ENCODE peak calls at places on chromosomes 13 and 19, in ten cellular contexts. Z, H, U, T, X, J, V, B, Y and M are unnamed samples.

GRCh38 chr19:10238172-10238783 is 7.1 kb upstream of the S1PR2 start:
- DNase-seq in Z (no peak), H (no peak), U (peak), T (no peak), X (no peak), J (peak), V (peak), B (no peak), Y (peak), M (no peak)

GRCh38 chr13:53953205-53953604 is 924.6 kb downstream of the OLFM4 start:
- DNase-seq in Z (no peak), H (no peak), U (no peak), T (no peak), X (no peak), J (no peak), V (no peak), B (no peak), Y (no peak), M (no peak)

GRCh38 chr19:21604941-21605548 is 99.6 kb downstream of the ZNF429 start:
- DNase-seq in Z (no peak), H (no peak), U (no peak), T (peak), X (no peak), J (no peak), V (no peak), B (no peak), Y (no peak), M (no peak)

GRCh38 chr13:43167058-43167457 is 143.7 kb downstream of the DNAJC15 start:
- DNase-seq in Z (no peak), H (no peak), U (no peak), T (no peak), X (no peak), J (no peak), V (no peak), B (no peak), Y (no peak), M (no peak)

GRCh38 chr13:49908637-49909036 is 27.5 kb downstream of the SPRYD7 start:
- DNase-seq in Z (no peak), H (no peak), U (no peak), T (no peak), X (no peak), J (no peak), V (no peak), B (no peak), Y (no peak), M (no peak)

GRCh38 chr13:40464349-40464748 is 202.1 kb downstream of the FOXO1 start:
- DNase-seq in Z (no peak), H (no peak), U (no peak), T (no peak), X (no peak), J (no peak), V (no peak), B (no peak), Y (no peak), M (no peak)

GRCh38 chr13:48994731-48995130 is 19.0 kb downstream of the FNDC3A start:
- DNase-seq in Z (no peak), H (no peak), U (no peak), T (no peak), X (no peak), J (no peak), V (no peak), B (no peak), Y (no peak), M (no peak)

GRCh38 chr13:63731896-63732295 is 2316.2 kb upstream of the PCDH20 start:
- DNase-seq in Z (no peak), H (no peak), U (no peak), T (no peak), X (no peak), J (no peak), V (no peak), B (no peak), Y (no peak), M (no peak)

GRCh38 chr13:29688193-29688592 is 92.7 kb upstream of the SLC7A1 start:
- DNase-seq in Z (no peak), H (no peak), U (no peak), T (no peak), X (no peak), J (no peak), V (no peak), B (no peak), Y (no peak), M (no peak)

GRCh38 chr13:47413112-47413511 is 516.3 kb upstream of the HTR2A start:
- DNase-seq in Z (no peak), H (no peak), U (no peak), T (no peak), X (no peak), J (no peak), V (no peak), B (no peak), Y (no peak), M (no peak)

GRCh38 chr19:11295665-11296245 is at the start of gene TSPAN16:
- DNase-seq in Z (no peak), H (no peak), U (no peak), T (peak), X (no peak), J (no peak), V (no peak), B (no peak), Y (no peak), M (no peak)

GRCh38 chr13:59846845-59847620 is 316.7 kb downstream of the DIAPH3 start:
- DNase-seq in Z (no peak), H (no peak), U (no peak), T (no peak), X (no peak), J (no peak), V (no peak), B (no peak), Y (no peak), M (no peak)

GRCh38 chr19:41702208-41702651 is 6.2 kb upstream of the CEACAM5 start:
- DNase-seq in Z (no peak), H (no peak), U (no peak), T (no peak), X (no peak), J (peak), V (no peak), B (no peak), Y (no peak), M (no peak)

GRCh38 chr13:58852076-58852475 is 1220.5 kb downstream of the PCDH17 start:
- DNase-seq in Z (no peak), H (no peak), U (no peak), T (no peak), X (no peak), J (no peak), V (no peak), B (no peak), Y (no peak), M (no peak)

GRCh38 chr13:71718931-71719330 is 148.1 kb downstream of the DACH1 start:
- DNase-seq in Z (no peak), H (no peak), U (no peak), T (no peak), X (no peak), J (no peak), V (no peak), B (no peak), Y (no peak), M (no peak)

GRCh38 chr13:41971848-41972247 is 10.9 kb upstream of the VWA8 start:
- DNase-seq in Z (no peak), H (no peak), U (no peak), T (no peak), X (no peak), J (no peak), V (no peak), B (no peak), Y (no peak), M (no peak)

GRCh38 chr19:16062789-16063188 is 13.5 kb upstream of the TPM4 start:
- DNase-seq in Z (peak), H (no peak), U (no peak), T (no peak), X (peak), J (no peak), V (peak), B (peak), Y (no peak), M (no peak)

GRCh38 chr13:51317262-51317661 is 22.2 kb upstream of the SERPINE3 start:
- DNase-seq in Z (no peak), H (no peak), U (no peak), T (no peak), X (no peak), J (no peak), V (no peak), B (no peak), Y (no peak), M (no peak)

GRCh38 chr13:102580552-102581169 is 16.1 kb upstream of the TPP2 start:
- DNase-seq in Z (no peak), H (peak), U (peak), T (no peak), X (no peak), J (no peak), V (no peak), B (peak), Y (no peak), M (no peak)

GRCh38 chr13:48843630-48844380 is 131.9 kb upstream of the FNDC3A start:
- DNase-seq in Z (no peak), H (no peak), U (no peak), T (no peak), X (no peak), J (no peak), V (no peak), B (no peak), Y (no peak), M (no peak)

GRCh38 chr19:32406161-32407003 is 812 bp downstream of the DPY19L3 start:
- DNase-seq in Z (no peak), H (no peak), U (no peak), T (no peak), X (no peak), J (no peak), V (no peak), B (no peak), Y (no peak), M (no peak)

GRCh38 chr19:10848208-10848843 is at the start of gene C19orf38:
- DNase-seq in Z (peak), H (no peak), U (no peak), T (no peak), X (no peak), J (no peak), V (no peak), B (no peak), Y (no peak), M (no peak)

GRCh38 chr13:45249662-45250061 is 48.8 kb upstream of the KCTD4 start:
- DNase-seq in Z (no peak), H (no peak), U (no peak), T (no peak), X (no peak), J (no peak), V (no peak), B (no peak), Y (no peak), M (no peak)

GRCh38 chr19:11361037-11361770 is 6.0 kb downstream of the PLPPR2 start:
- DNase-seq in Z (no peak), H (no peak), U (no peak), T (peak), X (no peak), J (no peak), V (peak), B (peak), Y (no peak), M (no peak)

GRCh38 chr13:93861818-93862217 is 617.7 kb downstream of the DCT start:
- DNase-seq in Z (no peak), H (no peak), U (peak), T (no peak), X (no peak), J (no peak), V (no peak), B (no peak), Y (no peak), M (no peak)

GRCh38 chr19:50669319-50670101 is 20.3 kb downstream of the C19orf81 start:
- DNase-seq in Z (no peak), H (no peak), U (no peak), T (peak), X (peak), J (peak), V (no peak), B (peak), Y (no peak), M (no peak)

GRCh38 chr19:17553256-17553655 is 2.2 kb upstream of the COLGALT1 start:
- DNase-seq in Z (no peak), H (no peak), U (peak), T (peak), X (no peak), J (no peak), V (no peak), B (no peak), Y (no peak), M (no peak)

GRCh38 chr13:98267080-98267912 is 90.2 kb upstream of the RNF113B start:
- DNase-seq in Z (no peak), H (no peak), U (peak), T (no peak), X (no peak), J (no peak), V (no peak), B (no peak), Y (no peak), M (no peak)
- H3K27ac ChIP-seq in Z (no peak), H (no peak), U (peak), T (no peak), X (no peak), J (no peak), V (no peak), B (no peak), Y (no peak), M (no peak)

GRCh38 chr13:79056706-79057105 is 349.3 kb downstream of the RBM26 start:
- DNase-seq in Z (no peak), H (no peak), U (no peak), T (no peak), X (no peak), J (no peak), V (no peak), B (no peak), Y (no peak), M (no peak)
- TF ChIP-seq CTCF in Z (no peak), H (peak), U (no peak), T (no peak), X (no peak), J (peak), V (no peak), B (peak), Y (no peak), M (no peak)

GRCh38 chr19:58388175-58388526 is 1.1 kb downstream of the RPS5 start:
- DNase-seq in Z (no peak), H (no peak), U (no peak), T (no peak), X (no peak), J (no peak), V (no peak), B (no peak), Y (no peak), M (no peak)
- H3K27ac ChIP-seq in Z (no peak), H (peak), U (no peak), T (no peak), X (no peak), J (peak), V (no peak), B (peak), Y (no peak), M (peak)

GRCh38 chr19:2724148-2724557 is 3.0 kb upstream of the DIRAS1 start:
- DNase-seq in Z (no peak), H (no peak), U (no peak), T (no peak), X (no peak), J (no peak), V (peak), B (no peak), Y (no peak), M (no peak)
- TF ChIP-seq CTCF in Z (no peak), H (no peak), U (no peak), T (no peak), X (no peak), J (no peak), V (no peak), B (peak), Y (no peak), M (no peak)

GRCh38 chr19:1324792-1325567 is 39.3 kb downstream of the EFNA2 start:
- DNase-seq in Z (no peak), H (no peak), U (peak), T (peak), X (peak), J (peak), V (no peak), B (peak), Y (no peak), M (no peak)

GRCh38 chr19:1324249-1324791 is 38.6 kb downstream of the EFNA2 start:
- DNase-seq in Z (no peak), H (no peak), U (no peak), T (no peak), X (no peak), J (no peak), V (no peak), B (no peak), Y (no peak), M (no peak)

GRCh38 chr19:1322198-1322981 is 36.7 kb downstream of the EFNA2 start:
- DNase-seq in Z (no peak), H (no peak), U (no peak), T (no peak), X (no peak), J (no peak), V (no peak), B (no peak), Y (no peak), M (no peak)

GRCh38 chr19:1327125-1327524 is 41.5 kb downstream of the EFNA2 start:
- DNase-seq in Z (no peak), H (no peak), U (no peak), T (no peak), X (no peak), J (no peak), V (no peak), B (peak), Y (no peak), M (no peak)

DNA sequence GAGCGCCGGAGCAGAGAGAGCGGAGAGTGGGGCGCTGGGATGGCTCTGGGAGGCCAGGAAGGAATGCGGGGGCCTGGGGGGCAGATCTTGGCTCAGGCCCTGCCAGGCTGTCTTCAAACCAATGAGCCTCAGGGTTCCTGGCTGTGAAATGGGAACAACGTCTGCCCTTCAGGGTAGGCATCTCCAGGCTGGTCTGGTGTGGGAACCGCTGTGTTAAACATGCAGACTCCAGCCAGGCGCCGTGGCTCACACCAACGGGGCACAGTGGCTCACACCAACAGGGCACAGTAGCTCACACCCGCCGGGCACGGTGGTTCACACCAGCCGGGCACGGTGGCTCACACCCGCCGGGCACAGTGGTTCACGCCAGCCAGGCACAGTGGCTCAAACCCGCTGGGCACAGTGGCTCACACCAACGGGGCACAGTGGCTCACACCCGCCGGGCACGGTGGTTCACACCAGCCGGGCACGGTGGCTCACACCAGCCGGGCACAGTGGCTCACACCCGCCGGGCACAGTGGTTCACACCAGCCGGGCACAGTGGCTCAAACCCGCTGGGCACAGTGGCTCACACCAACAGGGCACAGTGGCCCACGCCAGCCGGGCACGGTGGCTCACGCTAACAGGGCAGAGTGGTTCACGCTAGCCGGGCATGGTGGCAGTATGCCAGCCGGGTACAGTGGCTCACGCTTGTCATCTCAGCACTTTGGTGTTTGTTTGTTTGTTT is 40.1 kb downstream of the EFNA2 start:
- DNase-seq in Z (no peak), H (no peak), U (no peak), T (no peak), X (no peak), J (no peak), V (no peak), B (no peak), Y (no peak), M (no peak)
- H3K27ac ChIP-seq in Z (no peak), H (no peak), U (no peak), T (no peak), X (no peak), J (peak), V (no peak), B (no peak), Y (no peak), M (no peak)

DNA sequence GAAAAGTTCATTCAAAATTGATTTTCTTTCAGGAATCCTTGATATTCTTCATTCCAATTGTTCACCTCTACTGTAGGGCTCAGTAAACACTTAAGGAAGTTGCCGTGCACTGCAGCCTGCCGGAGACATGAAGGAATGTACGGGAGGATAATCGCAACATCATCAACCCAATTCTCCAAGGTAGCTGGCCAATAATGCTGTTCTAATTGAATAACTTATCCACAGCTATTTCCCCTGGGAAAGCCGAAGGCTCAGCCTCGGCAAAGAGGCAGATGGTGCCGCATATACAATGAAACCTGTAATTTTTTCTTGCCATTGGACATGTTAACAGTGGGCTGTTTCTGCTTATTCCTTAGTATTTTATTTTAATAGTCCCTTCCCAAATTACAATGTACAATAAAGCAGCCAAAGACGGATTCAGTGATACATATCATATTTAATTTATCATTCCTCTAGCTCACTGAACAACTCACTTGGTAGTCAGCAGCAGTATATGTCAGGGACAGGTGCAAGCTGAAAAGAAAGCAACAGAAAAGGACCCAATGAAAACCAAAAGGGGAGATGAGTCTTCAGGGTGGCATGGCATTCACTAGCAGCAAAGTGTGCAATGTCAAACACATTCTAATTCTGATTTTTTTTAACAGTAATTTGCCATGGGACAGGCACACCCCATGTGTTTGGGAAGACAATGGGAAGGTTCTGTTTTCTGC is 420.5 kb upstream of the KLF12 start:
- DNase-seq in Z (no peak), H (no peak), U (no peak), T (no peak), X (no peak), J (no peak), V (no peak), B (no peak), Y (no peak), M (no peak)
- TF ChIP-seq CTCF in Z (no peak), H (no peak), U (no peak), T (no peak), X (no peak), J (no peak), V (no peak), B (no peak), Y (no peak), M (no peak)

GRCh38 chr19:4986471-4986888 is 17.6 kb downstream of the KDM4B start:
- DNase-seq in Z (no peak), H (no peak), U (no peak), T (no peak), X (no peak), J (no peak), V (no peak), B (no peak), Y (no peak), M (no peak)

GRCh38 chr19:4988770-4989251 is 19.9 kb downstream of the KDM4B start:
- DNase-seq in Z (no peak), H (no peak), U (peak), T (peak), X (no peak), J (no peak), V (no peak), B (no peak), Y (no peak), M (no peak)

GRCh38 chr19:4987692-4988370 is 18.9 kb downstream of the KDM4B start:
- DNase-seq in Z (no peak), H (no peak), U (no peak), T (no peak), X (no peak), J (no peak), V (no peak), B (no peak), Y (no peak), M (no peak)

GRCh38 chr19:4986056-4986455 is 17.1 kb downstream of the KDM4B start:
- DNase-seq in Z (no peak), H (no peak), U (no peak), T (no peak), X (no peak), J (no peak), V (no peak), B (no peak), Y (no peak), M (no peak)

DNA sequence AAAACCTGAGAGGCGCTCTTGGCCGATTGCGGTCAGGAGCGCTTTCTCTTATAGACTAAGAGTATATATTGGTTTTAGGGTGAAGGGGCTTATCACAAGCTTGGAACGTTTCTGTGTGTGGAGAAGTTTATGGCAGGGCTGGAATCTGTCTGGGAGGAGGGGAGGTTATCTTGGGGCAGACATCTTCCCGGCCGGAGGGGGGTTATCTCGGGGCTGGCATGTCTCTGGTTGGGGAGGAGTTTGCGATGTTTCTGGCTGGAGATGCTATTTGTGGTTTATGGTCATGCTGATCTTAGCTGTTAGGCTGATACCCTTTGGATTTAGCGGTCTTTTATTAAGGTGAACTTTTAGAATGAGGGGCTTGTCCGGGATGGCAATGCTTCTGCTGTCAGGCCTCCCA is 18.4 kb downstream of the KDM4B start:
- DNase-seq in Z (no peak), H (no peak), U (no peak), T (no peak), X (no peak), J (no peak), V (no peak), B (no peak), Y (no peak), M (no peak)
- H3K27ac ChIP-seq in Z (no peak), H (no peak), U (no peak), T (no peak), X (no peak), J (no peak), V (no peak), B (no peak), Y (no peak), M (no peak)

GRCh38 chr13:19927117-19927734 is 31.3 kb upstream of the ZMYM2 start:
- DNase-seq in Z (no peak), H (peak), U (no peak), T (no peak), X (no peak), J (peak), V (no peak), B (no peak), Y (no peak), M (no peak)
- TF ChIP-seq CTCF in Z (no peak), H (peak), U (peak), T (peak), X (peak), J (peak), V (peak), B (no peak), Y (peak), M (peak)